ENCODE peak calls at places on chromosomes 11 and 22, in eight cellular contexts. P, W, V, U, H, J, E and K are unnamed samples.

GRCh38 chr11:66347425-66348276 is at the start of gene B4GAT1:
- DNase-seq in P (peak; percentile 92), W (peak; percentile 89), V (peak; percentile 98), U (peak; percentile 90), H (peak; percentile 69), J (peak; percentile 93), E (peak; percentile 93), K (peak; percentile 82)

GRCh38 chr11:61685611-61685955 is 5.4 kb downstream of the DAGLA start:
- DNase-seq in P (no peak), W (no peak), V (no peak), U (no peak), H (no peak), J (no peak), E (no peak), K (no peak)

GRCh38 chr22:40281717-40282116 is 64.6 kb upstream of the ADSL start:
- DNase-seq in P (no peak), W (no peak), V (no peak), U (no peak), H (no peak), J (no peak), E (no peak), K (no peak)

GRCh38 chr22:32336185-32336603 is 21.5 kb upstream of the RFPL3 start:
- DNase-seq in P (no peak), W (no peak), V (peak; percentile 11), U (peak; percentile 92), H (no peak), J (no peak), E (peak; percentile 48), K (no peak)

GRCh38 chr11:28535677-28536076 is 427.5 kb downstream of the METTL15 start:
- DNase-seq in P (no peak), W (no peak), V (no peak), U (no peak), H (no peak), J (no peak), E (no peak), K (no peak)

GRCh38 chr22:35540600-35541253 is at the start of gene RASD2:
- DNase-seq in P (peak; percentile 28), W (peak; percentile 58), V (no peak), U (peak; percentile 69), H (no peak), J (no peak), E (peak; percentile 54), K (no peak)

GRCh38 chr11:111194789-111195188 is 50.7 kb upstream of the POU2AF2 start:
- DNase-seq in P (peak; percentile 22), W (no peak), V (no peak), U (peak; percentile 14), H (no peak), J (no peak), E (no peak), K (no peak)

GRCh38 chr11:123166095-123166559 is 28.9 kb downstream of the CLMP start:
- DNase-seq in P (peak; percentile 99), W (peak; percentile 58), V (peak; percentile 48), U (peak; percentile 70), H (peak; percentile 75), J (no peak), E (peak; percentile 97), K (no peak)

GRCh38 chr11:102457865-102458264 is 5.3 kb upstream of the TMEM123 start:
- DNase-seq in P (no peak), W (no peak), V (no peak), U (no peak), H (no peak), J (no peak), E (no peak), K (no peak)

GRCh38 chr11:34407121-34407813 is 31.5 kb upstream of the CAT start:
- DNase-seq in P (no peak), W (no peak), V (no peak), U (no peak), H (no peak), J (no peak), E (no peak), K (no peak)

GRCh38 chr22:45932066-45932465 is 44.9 kb downstream of the WNT7B start:
- DNase-seq in P (no peak), W (no peak), V (no peak), U (no peak), H (no peak), J (no peak), E (no peak), K (no peak)

GRCh38 chr22:42376721-42377177 is 55.5 kb downstream of the NFAM1 start:
- DNase-seq in P (peak; percentile 72), W (peak; percentile 58), V (no peak), U (peak; percentile 91), H (no peak), J (peak; percentile 81), E (peak; percentile 90), K (no peak)

GRCh38 chr22:43345761-43346261 is 2.6 kb upstream of the SCUBE1 start:
- DNase-seq in P (no peak), W (no peak), V (no peak), U (no peak), H (no peak), J (peak; percentile 48), E (peak; percentile 25), K (no peak)

GRCh38 chr22:39655736-39656285 is 85.3 kb downstream of the CACNA1I start:
- DNase-seq in P (no peak), W (no peak), V (no peak), U (no peak), H (no peak), J (no peak), E (no peak), K (no peak)

GRCh38 chr22:17117890-17118289 is 3.3 kb downstream of the TMEM121B start:
- DNase-seq in P (no peak), W (no peak), V (no peak), U (no peak), H (no peak), J (peak; percentile 0), E (peak; percentile 16), K (no peak)

GRCh38 chr11:19892387-19892786 is 179.8 kb downstream of the NAV2 start:
- DNase-seq in P (no peak), W (no peak), V (no peak), U (no peak), H (no peak), J (no peak), E (peak; percentile 81), K (no peak)

GRCh38 chr11:17008099-17008498 is 6.1 kb downstream of the PLEKHA7 start:
- DNase-seq in P (no peak), W (no peak), V (no peak), U (no peak), H (no peak), J (no peak), E (no peak), K (no peak)

GRCh38 chr11:69447786-69448185 is 33.7 kb upstream of the LINC01488 start:
- DNase-seq in P (no peak), W (no peak), V (no peak), U (no peak), H (no peak), J (peak; percentile 55), E (no peak), K (no peak)

GRCh38 chr22:24134090-24134846 is 47.0 kb upstream of the SUSD2 start:
- DNase-seq in P (no peak), W (peak; percentile 45), V (no peak), U (peak; percentile 23), H (no peak), J (no peak), E (peak; percentile 37), K (no peak)

DNA sequence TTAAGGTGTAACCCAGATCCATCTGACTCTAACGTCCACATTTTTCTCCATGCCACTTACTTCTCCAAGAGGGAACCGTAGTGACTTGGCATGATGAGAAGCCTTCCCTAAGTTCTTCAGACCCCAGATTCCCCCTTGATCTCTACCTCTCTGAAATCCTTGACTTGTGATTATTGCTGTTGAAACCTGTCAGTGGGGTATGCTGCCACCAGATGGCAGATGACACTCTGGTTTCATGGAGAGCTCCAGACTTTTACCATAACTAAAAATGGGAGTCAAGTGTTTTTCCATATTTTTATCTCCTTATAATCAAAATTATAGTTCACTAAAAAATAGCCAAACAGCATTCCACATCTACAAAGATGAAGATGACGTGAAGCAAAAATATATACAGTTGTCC is 504.2 kb downstream of the SOX6 start:
- DNase-seq in P (peak; percentile 32), W (peak; percentile 36), V (peak; percentile 44), U (no peak), H (no peak), J (no peak), E (peak; percentile 55), K (no peak)
- H3K4me3 ChIP-seq in P (no peak overlapping the region), W (no peak overlapping the region), V (no peak overlapping the region), U (no peak overlapping the region), H (no peak overlapping the region), J (no peak overlapping the region), E (no peak overlapping the region), K (no peak overlapping the region)

DNA sequence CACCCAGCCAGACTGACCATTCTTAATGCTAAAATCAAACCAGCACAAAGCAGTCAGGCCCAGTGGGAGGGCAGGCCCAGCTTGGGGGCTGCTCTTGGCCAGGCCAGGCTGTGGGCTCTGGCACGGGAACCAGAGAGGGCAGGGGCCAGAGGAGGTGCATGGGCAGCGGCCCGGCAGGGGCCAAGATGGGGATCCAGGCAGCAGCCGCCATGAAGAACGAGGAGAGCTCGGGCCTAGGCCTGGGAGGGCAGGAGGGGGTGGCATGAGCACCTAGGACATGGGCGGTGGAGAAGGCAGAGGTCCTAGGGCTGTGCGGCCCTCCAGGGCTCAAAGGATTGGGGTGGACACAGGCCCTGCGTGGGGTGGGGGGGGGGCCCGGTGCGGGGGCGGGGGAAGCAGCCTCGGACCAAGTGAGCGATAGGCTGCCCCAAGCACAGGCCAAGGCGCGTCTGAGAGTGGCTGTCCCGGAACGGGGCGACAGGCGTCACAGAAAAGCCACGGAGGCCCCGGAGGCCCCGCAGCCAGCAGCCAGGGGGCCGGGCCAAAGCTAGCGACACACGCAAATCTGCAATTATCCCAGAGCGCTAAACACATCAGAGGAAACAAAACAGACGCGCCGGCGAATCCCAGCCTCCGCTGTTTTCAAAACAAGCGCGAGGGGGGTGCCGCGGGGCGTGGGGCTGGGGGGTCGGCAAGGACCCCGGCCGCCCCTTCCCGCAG is 8.3 kb downstream of the PLXNB2 start:
- DNase-seq in P (peak; percentile 63), W (no peak), V (no peak), U (peak; percentile 56), H (no peak), J (no peak), E (no peak), K (no peak)
- H3K4me3 ChIP-seq in P (peak overlapping the region; percentile 23), W (peak overlapping the region; percentile 23), V (no peak overlapping the region), U (peak overlapping the region; percentile 53), H (no peak overlapping the region), J (no peak overlapping the region), E (no peak overlapping the region), K (no peak overlapping the region)

DNA sequence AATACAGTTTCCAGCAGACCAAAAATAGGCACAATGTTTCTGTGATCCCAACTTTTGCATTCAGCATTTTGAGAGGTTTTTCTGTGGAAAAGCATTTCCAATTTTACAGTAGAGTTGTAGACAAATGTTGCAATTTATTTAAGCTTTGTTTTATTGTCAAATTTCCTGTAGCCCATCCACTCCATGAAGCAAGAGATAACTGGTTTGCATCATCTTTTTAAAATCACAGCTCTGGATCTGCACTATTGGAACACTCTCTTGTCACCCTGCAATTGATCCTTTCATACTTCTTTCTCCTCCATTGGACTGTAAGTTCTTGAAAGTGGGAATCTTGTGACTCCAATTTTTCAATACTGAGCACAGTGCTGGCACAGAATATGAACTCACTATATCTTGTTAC is 86.0 kb downstream of the MAML2 start:
- DNase-seq in P (peak; percentile 72), W (no peak), V (no peak), U (no peak), H (no peak), J (no peak), E (no peak), K (no peak)
- H3K4me3 ChIP-seq in P (no peak overlapping the region), W (no peak overlapping the region), V (no peak overlapping the region), U (no peak overlapping the region), H (no peak overlapping the region), J (no peak overlapping the region), E (no peak overlapping the region), K (no peak overlapping the region)

GRCh38 chr11:11976476-11977187 is 31.8 kb downstream of the DKK3 start:
- DNase-seq in P (no peak), W (peak; percentile 53), V (no peak), U (no peak), H (no peak), J (no peak), E (no peak), K (no peak)
- H3K4me3 ChIP-seq in P (no peak overlapping the region), W (no peak overlapping the region), V (no peak overlapping the region), U (no peak overlapping the region), H (no peak overlapping the region), J (no peak overlapping the region), E (no peak overlapping the region), K (no peak overlapping the region)